ENCODE peak calls at places on chromosomes 13 and 19, in four cellular contexts. One of them, this sample, is unnamed.

GRCh38 chr13:105798541-105798940 is 736.9 kb downstream of the EFNB2 start:
- DNase-seq in head of caudate nucleus: no peak
- DNase-seq in DND-41: no peak
- DNase-seq in OCI-M1: no peak
- DNase-seq in this sample: no peak

GRCh38 chr19:14091086-14091884 is 734 bp upstream of the SAMD1 start:
- DNase-seq in head of caudate nucleus: peak
- DNase-seq in DND-41: peak
- DNase-seq in OCI-M1: peak
- DNase-seq in this sample: peak

GRCh38 chr13:28376604-28377003 is 118.3 kb downstream of the FLT1 start:
- DNase-seq in head of caudate nucleus: no peak
- DNase-seq in DND-41: no peak
- DNase-seq in OCI-M1: no peak
- DNase-seq in this sample: peak

GRCh38 chr19:49820125-49820524 is 2.0 kb downstream of the MED25 start:
- DNase-seq in head of caudate nucleus: no peak
- DNase-seq in DND-41: no peak
- DNase-seq in OCI-M1: peak
- DNase-seq in this sample: no peak

GRCh38 chr13:100565291-100565690 is 23.3 kb downstream of the GGACT start:
- DNase-seq in head of caudate nucleus: no peak
- DNase-seq in DND-41: peak
- DNase-seq in OCI-M1: no peak
- DNase-seq in this sample: no peak

GRCh38 chr13:79901336-79901735 is 420.4 kb downstream of the NDFIP2 start:
- DNase-seq in head of caudate nucleus: peak
- DNase-seq in DND-41: no peak
- DNase-seq in OCI-M1: peak
- DNase-seq in this sample: peak

GRCh38 chr13:80084086-80084676 is 256.7 kb downstream of the SPRY2 start:
- DNase-seq in head of caudate nucleus: no peak
- DNase-seq in DND-41: no peak
- DNase-seq in OCI-M1: no peak
- DNase-seq in this sample: no peak

GRCh38 chr13:20825476-20825875 is 51.7 kb upstream of the EEF1AKMT1 start:
- DNase-seq in head of caudate nucleus: no peak
- DNase-seq in DND-41: no peak
- DNase-seq in OCI-M1: no peak
- DNase-seq in this sample: no peak

GRCh38 chr19:32837531-32837930 is 32.0 kb downstream of the SLC7A9 start:
- DNase-seq in head of caudate nucleus: no peak
- DNase-seq in DND-41: no peak
- DNase-seq in OCI-M1: no peak
- DNase-seq in this sample: no peak

GRCh38 chr19:19540707-19541515 is 2.8 kb downstream of the CILP2 start:
- DNase-seq in head of caudate nucleus: peak
- DNase-seq in DND-41: peak
- DNase-seq in OCI-M1: peak
- DNase-seq in this sample: peak

GRCh38 chr19:44708940-44709339 is 10.0 kb downstream of the CEACAM16 start:
- DNase-seq in head of caudate nucleus: no peak
- DNase-seq in DND-41: no peak
- DNase-seq in OCI-M1: no peak
- DNase-seq in this sample: no peak

GRCh38 chr19:4032436-4032835 is 24.9 kb downstream of the PIAS4 start:
- DNase-seq in head of caudate nucleus: no peak
- DNase-seq in DND-41: no peak
- DNase-seq in OCI-M1: no peak
- DNase-seq in this sample: no peak

GRCh38 chr13:96958286-96958891 is 35.9 kb downstream of the OXGR1 start:
- DNase-seq in head of caudate nucleus: no peak
- DNase-seq in DND-41: no peak
- DNase-seq in OCI-M1: peak
- DNase-seq in this sample: peak

GRCh38 chr19:45253396-45254027 is 2.4 kb downstream of the MARK4 start:
- DNase-seq in head of caudate nucleus: peak
- DNase-seq in DND-41: peak
- DNase-seq in OCI-M1: no peak
- DNase-seq in this sample: no peak

GRCh38 chr13:73303858-73304257 is 245.1 kb downstream of the KLF5 start:
- DNase-seq in head of caudate nucleus: no peak
- DNase-seq in DND-41: no peak
- DNase-seq in OCI-M1: no peak
- DNase-seq in this sample: no peak

GRCh38 chr13:45989607-45990006 is 62.9 kb downstream of the ZC3H13 start:
- DNase-seq in head of caudate nucleus: no peak
- DNase-seq in DND-41: no peak
- DNase-seq in OCI-M1: no peak
- DNase-seq in this sample: no peak

GRCh38 chr19:47786566-47786965 is 8.1 kb downstream of the SELENOW start:
- DNase-seq in head of caudate nucleus: no peak
- DNase-seq in DND-41: no peak
- DNase-seq in OCI-M1: no peak
- DNase-seq in this sample: no peak

This sample was measured in NB4.